ENCODE peak calls at places on chromosomes 2 and 18, in nine cellular contexts. Z is cardiac muscle cell, V is psoas muscle, I is suprapubic skin, T is transverse colon, C is upper lobe of right lung, N is GM12865, Y is AG10803, A is AG04450. K is an unnamed sample.

GRCh38 chr2:1731963-1732768 is 12.1 kb downstream of the PXDN start:
- DNase-seq in C (no peak), A (peak; percentile 93), T (peak; percentile 17), Y (peak; percentile 97), I (peak; percentile 82), V (peak; percentile 70), Z (peak; percentile 94), N (no peak), K (no peak)

GRCh38 chr2:162297925-162298552 is 20.4 kb downstream of the IFIH1 start:
- DNase-seq in Z (peak; percentile 86), I (no peak), N (peak; percentile 77), Y (peak; percentile 79), A (peak; percentile 44), T (peak; percentile 58), C (no peak), V (no peak), K (no peak)

GRCh38 chr2:101827246-101827645 is 129.7 kb downstream of the MAP4K4 start:
- DNase-seq in V (no peak), I (no peak), N (no peak), Z (peak; percentile 90), A (peak; percentile 81), Y (peak; percentile 76), T (no peak), C (no peak), K (no peak)

GRCh38 chr18:13549879-13550231 is 176.5 kb downstream of the FAM210A start:
- DNase-seq in Z (no peak), V (no peak), N (no peak), C (no peak), I (no peak), T (no peak), A (no peak), Y (no peak), K (no peak)

GRCh38 chr2:58594175-58594574 is 353.1 kb upstream of the FANCL start:
- DNase-seq in Y (no peak), A (no peak), N (peak; percentile 3), T (no peak), Z (no peak), I (no peak), V (no peak), C (no peak), K (no peak)

GRCh38 chr2:25567406-25567805 is 106.0 kb downstream of the DTNB start:
- DNase-seq in V (no peak), A (no peak), C (no peak), Y (peak; percentile 62), T (no peak), I (no peak), Z (peak; percentile 67), N (peak; percentile 70), K (no peak)

GRCh38 chr2:1598800-1599199 is 145.5 kb downstream of the PXDN start:
- DNase-seq in Z (no peak), Y (no peak), I (no peak), C (peak; percentile 6), N (no peak), T (no peak), A (no peak), V (no peak), K (no peak)

GRCh38 chr2:205686231-205687017 is 4.1 kb downstream of the NRP2 start:
- DNase-seq in Z (peak; percentile 54), I (no peak), T (no peak), N (no peak), C (no peak), A (no peak), Y (peak; percentile 34), V (no peak), K (no peak)

GRCh38 chr18:2939317-2939716 is 73.6 kb downstream of the LPIN2 start:
- DNase-seq in C (peak; percentile 72), T (peak; percentile 76), V (no peak), A (no peak), N (no peak), Y (no peak), I (no peak), Z (no peak), K (peak; percentile 86)

GRCh38 chr2:137380610-137381009 is 583.7 kb upstream of the HNMT start:
- DNase-seq in C (no peak), V (no peak), N (no peak), Z (no peak), Y (peak; percentile 46), I (no peak), A (no peak), T (no peak), K (no peak)

GRCh38 chr2:20609995-20610357 is 40.9 kb downstream of the HS1BP3 start:
- DNase-seq in T (no peak), A (no peak), V (no peak), I (peak; percentile 48), N (no peak), C (peak; percentile 12), Y (no peak), Z (no peak), K (no peak)

GRCh38 chr2:45404807-45405297 is 206.2 kb downstream of the SRBD1 start:
- DNase-seq in A (no peak), Y (peak; percentile 80), C (no peak), N (no peak), Z (peak; percentile 49), I (no peak), T (no peak), V (no peak), K (no peak)

GRCh38 chr2:171390941-171391516 is 42.8 kb downstream of the METTL8 start:
- DNase-seq in T (no peak), Z (peak; percentile 55), C (no peak), N (peak; percentile 50), V (no peak), Y (peak; percentile 65), A (peak; percentile 33), I (no peak), K (no peak)

GRCh38 chr2:216362730-216363129 is 9.6 kb downstream of the MARCHF4 start:
- DNase-seq in Y (peak; percentile 49), Z (peak; percentile 95), I (no peak), A (peak; percentile 76), C (no peak), V (no peak), T (no peak), N (no peak), K (no peak)

GRCh38 chr2:160581035-160581434 is 87.4 kb upstream of the RBMS1 start:
- DNase-seq in V (no peak), T (no peak), N (no peak), Y (peak; percentile 25), C (no peak), Z (no peak), A (no peak), I (no peak), K (no peak)

GRCh38 chr18:31617029-31617717 is 25.5 kb downstream of the TTR start:
- DNase-seq in A (no peak), V (no peak), Y (no peak), I (no peak), N (no peak), Z (no peak), T (no peak), C (no peak), K (no peak)

GRCh38 chr2:20596193-20596972 is 54.5 kb downstream of the HS1BP3 start:
- DNase-seq in Z (no peak), A (no peak), C (no peak), Y (no peak), I (no peak), T (peak; percentile 1), V (no peak), N (no peak), K (peak; percentile 10)

GRCh38 chr2:136122654-136123053 is 4.7 kb upstream of the CXCR4 start:
- DNase-seq in Y (no peak), I (no peak), T (no peak), A (no peak), V (no peak), Z (no peak), C (no peak), N (no peak), K (no peak)

DNA sequence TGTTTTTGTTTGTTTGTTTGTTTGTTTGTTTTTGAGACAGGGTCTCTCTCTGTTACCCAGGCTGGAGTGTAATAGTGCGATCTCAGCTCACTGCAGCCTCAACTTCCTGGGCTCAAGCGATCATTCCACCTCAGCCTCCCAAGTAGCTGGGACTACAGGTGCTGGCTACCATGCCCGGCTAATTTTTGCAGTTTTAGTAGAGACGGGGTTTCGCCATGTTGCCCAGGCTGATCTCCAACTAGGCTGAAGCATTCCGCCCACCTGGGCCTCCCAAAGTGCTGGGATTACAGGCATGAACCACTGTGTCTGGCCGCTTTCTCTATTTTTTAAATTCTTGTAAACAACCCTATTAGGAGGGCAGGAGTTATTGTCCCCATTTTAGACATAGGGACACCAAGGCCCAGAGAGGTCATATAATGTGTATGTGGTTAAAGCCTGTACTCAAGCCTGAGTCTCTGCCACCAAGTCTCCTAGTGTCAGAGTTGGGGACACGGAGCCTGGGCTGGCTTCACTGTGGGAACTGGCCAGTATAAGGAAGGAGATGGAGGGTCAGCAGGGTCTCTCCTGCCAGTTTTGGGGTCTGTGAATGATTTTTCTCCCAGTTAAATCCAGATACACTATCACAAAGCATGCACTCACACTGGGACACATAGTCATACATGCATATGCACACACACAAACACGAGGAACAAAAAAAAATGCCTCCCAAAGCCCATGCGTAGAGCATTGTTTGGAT is 27.5 kb upstream of the MCFD2 start:
- DNase-seq in V (no peak), A (no peak), T (no peak), Y (no peak), C (no peak), Z (no peak), N (peak; percentile 16), I (no peak), K (no peak)
- H3K4me3 ChIP-seq in V (peak overlapping the region; percentile 86), A (peak overlapping the region; percentile 90), T (peak overlapping the region; percentile 84), Y (peak overlapping the region; percentile 98), C (peak overlapping the region; percentile 90), Z (no peak overlapping the region), N (peak overlapping the region; percentile 99), I (peak overlapping the region; percentile 93), K (peak overlapping the region; percentile 92)

GRCh38 chr18:36335476-36336279 is 38.2 kb downstream of the FHOD3 start:
- DNase-seq in A (no peak), N (no peak), Y (peak; percentile 90), T (no peak), I (no peak), Z (no peak), V (no peak), C (no peak), K (no peak)
- TF ChIP-seq CTCF in A (no peak), N (no peak), Y (peak; percentile 61), T (no peak), I (no peak), Z (no peak), V (no peak), C (no peak), K (no peak)

GRCh38 chr2:211611061-211611518 is 927.5 kb downstream of the ERBB4 start:
- DNase-seq in A (no peak), Y (no peak), N (peak; percentile 28), I (no peak), V (no peak), T (no peak), C (no peak), Z (no peak), K (no peak)
- H3K4me3 ChIP-seq in A (no peak overlapping the region), Y (no peak overlapping the region), N (no peak overlapping the region), I (no peak overlapping the region), V (no peak overlapping the region), T (no peak overlapping the region), C (no peak overlapping the region), Z (no peak overlapping the region), K (no peak overlapping the region)

DNA sequence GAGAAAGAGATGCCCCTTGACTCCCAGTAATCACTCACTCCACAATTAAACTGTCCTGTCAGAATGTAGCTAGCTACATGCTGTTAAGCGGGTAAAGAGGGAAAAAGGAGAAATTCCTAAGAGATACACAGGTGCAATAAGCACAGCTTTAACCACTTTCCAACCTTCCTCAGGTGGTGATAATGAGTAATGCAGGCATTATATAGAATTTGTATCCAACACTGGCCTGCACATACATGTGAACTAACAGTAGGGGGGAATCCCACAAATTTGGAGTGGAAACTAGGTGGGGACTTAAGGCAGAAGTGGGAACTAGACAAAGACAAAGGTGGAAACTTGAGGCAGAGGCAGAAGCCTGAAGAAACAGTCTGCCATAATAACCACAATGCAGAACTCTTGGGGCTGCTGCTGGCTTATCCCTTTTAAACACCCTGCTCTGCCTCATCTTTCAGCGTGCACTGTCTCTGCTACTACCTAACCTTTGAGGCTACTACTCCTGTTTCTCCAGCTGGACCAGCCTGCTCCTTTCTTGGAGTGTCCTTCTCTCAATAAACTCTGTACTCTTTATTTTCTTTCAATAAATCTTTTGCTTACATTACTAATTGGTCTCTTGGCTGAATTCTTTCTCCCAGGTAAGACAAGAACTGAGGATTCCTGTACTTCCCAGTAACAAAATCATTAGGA is 259.7 kb downstream of the PDE11A start:
- DNase-seq in A (no peak), Y (no peak), I (no peak), N (no peak), Z (no peak), C (no peak), V (no peak), T (no peak), K (no peak)
- TF ChIP-seq CTCF in A (no peak), Y (no peak), I (no peak), N (no peak), Z (no peak), C (no peak), V (no peak), T (no peak), K (no peak)

K was measured in upper lobe of left lung.